ENCODE peak calls at places on chromosomes 16 and 17, in five cellular contexts. One of them, this sample, is unnamed.

GRCh38 chr16:57473176-57473840 is 10.8 kb downstream of the POLR2C start:
- DNase-seq in activated gamma-delta T cell treated with anti-CD3 and anti-CD28 coated beads, Interleukin-2, amount 50 U/mL, for 16 hours: no peak
- DNase-seq in NAMALWA: no peak
- DNase-seq in neural crest cell: no peak
- DNase-seq in D721Med: no peak
- DNase-seq in this sample: no peak

GRCh38 chr17:75697651-75698291 is 23.5 kb upstream of the ITGB4 start:
- DNase-seq in activated gamma-delta T cell treated with anti-CD3 and anti-CD28 coated beads, Interleukin-2, amount 50 U/mL, for 16 hours: no peak
- DNase-seq in NAMALWA: no peak
- DNase-seq in neural crest cell: peak
- DNase-seq in D721Med: peak
- DNase-seq in this sample: no peak

GRCh38 chr16:83689385-83689831 is 118.4 kb upstream of the HSBP1 start:
- DNase-seq in activated gamma-delta T cell treated with anti-CD3 and anti-CD28 coated beads, Interleukin-2, amount 50 U/mL, for 16 hours: no peak
- DNase-seq in NAMALWA: no peak
- DNase-seq in neural crest cell: no peak
- DNase-seq in D721Med: no peak
- DNase-seq in this sample: peak

GRCh38 chr17:35345445-35345925 is 27.9 kb downstream of the SLFN11 start:
- DNase-seq in activated gamma-delta T cell treated with anti-CD3 and anti-CD28 coated beads, Interleukin-2, amount 50 U/mL, for 16 hours: no peak
- DNase-seq in NAMALWA: no peak
- DNase-seq in neural crest cell: no peak
- DNase-seq in D721Med: no peak
- DNase-seq in this sample: no peak

GRCh38 chr17:63082273-63082861 is 116.3 kb downstream of the TANC2 start:
- DNase-seq in activated gamma-delta T cell treated with anti-CD3 and anti-CD28 coated beads, Interleukin-2, amount 50 U/mL, for 16 hours: no peak
- DNase-seq in NAMALWA: peak
- DNase-seq in neural crest cell: no peak
- DNase-seq in D721Med: no peak
- DNase-seq in this sample: peak

GRCh38 chr17:49259663-49260010 is 29.1 kb upstream of the PHOSPHO1 start:
- DNase-seq in activated gamma-delta T cell treated with anti-CD3 and anti-CD28 coated beads, Interleukin-2, amount 50 U/mL, for 16 hours: no peak
- DNase-seq in NAMALWA: no peak
- DNase-seq in neural crest cell: no peak
- DNase-seq in D721Med: no peak
- DNase-seq in this sample: no peak

GRCh38 chr17:17872468-17873345 is 35.9 kb upstream of the SREBF1 start:
- DNase-seq in activated gamma-delta T cell treated with anti-CD3 and anti-CD28 coated beads, Interleukin-2, amount 50 U/mL, for 16 hours: no peak
- DNase-seq in NAMALWA: no peak
- DNase-seq in neural crest cell: no peak
- DNase-seq in D721Med: no peak
- DNase-seq in this sample: peak

GRCh38 chr17:20066253-20066652 is 57.1 kb downstream of the SPECC1 start:
- DNase-seq in activated gamma-delta T cell treated with anti-CD3 and anti-CD28 coated beads, Interleukin-2, amount 50 U/mL, for 16 hours: no peak
- DNase-seq in NAMALWA: no peak
- DNase-seq in neural crest cell: no peak
- DNase-seq in D721Med: no peak
- DNase-seq in this sample: peak

GRCh38 chr17:73536700-73537680 is 107.3 kb downstream of the SDK2 start:
- DNase-seq in activated gamma-delta T cell treated with anti-CD3 and anti-CD28 coated beads, Interleukin-2, amount 50 U/mL, for 16 hours: no peak
- DNase-seq in NAMALWA: no peak
- DNase-seq in neural crest cell: peak
- DNase-seq in D721Med: peak
- DNase-seq in this sample: no peak

GRCh38 chr17:79836952-79837887 is 2.0 kb downstream of the CBX4 start:
- DNase-seq in activated gamma-delta T cell treated with anti-CD3 and anti-CD28 coated beads, Interleukin-2, amount 50 U/mL, for 16 hours: peak
- DNase-seq in NAMALWA: peak
- DNase-seq in neural crest cell: peak
- DNase-seq in D721Med: no peak
- DNase-seq in this sample: peak

GRCh38 chr17:49013311-49014205 is 16.4 kb downstream of the IGF2BP1 start:
- DNase-seq in activated gamma-delta T cell treated with anti-CD3 and anti-CD28 coated beads, Interleukin-2, amount 50 U/mL, for 16 hours: no peak
- DNase-seq in NAMALWA: no peak
- DNase-seq in neural crest cell: peak
- DNase-seq in D721Med: no peak
- DNase-seq in this sample: no peak

GRCh38 chr16:89325861-89326471 is 108.5 kb downstream of the ZNF778 start:
- DNase-seq in activated gamma-delta T cell treated with anti-CD3 and anti-CD28 coated beads, Interleukin-2, amount 50 U/mL, for 16 hours: no peak
- DNase-seq in NAMALWA: peak
- DNase-seq in neural crest cell: no peak
- DNase-seq in D721Med: no peak
- DNase-seq in this sample: peak

GRCh38 chr17:73371285-73371684 is 59.5 kb upstream of the CDC42EP4 start:
- DNase-seq in activated gamma-delta T cell treated with anti-CD3 and anti-CD28 coated beads, Interleukin-2, amount 50 U/mL, for 16 hours: no peak
- DNase-seq in NAMALWA: no peak
- DNase-seq in neural crest cell: no peak
- DNase-seq in D721Med: no peak
- DNase-seq in this sample: peak

GRCh38 chr16:56425439-56425832 is at the start of gene AMFR:
- DNase-seq in activated gamma-delta T cell treated with anti-CD3 and anti-CD28 coated beads, Interleukin-2, amount 50 U/mL, for 16 hours: peak
- DNase-seq in NAMALWA: peak
- DNase-seq in neural crest cell: peak
- DNase-seq in D721Med: no peak
- DNase-seq in this sample: peak

GRCh38 chr16:27067138-27067537 is 411 bp downstream of the C16orf82 start:
- DNase-seq in activated gamma-delta T cell treated with anti-CD3 and anti-CD28 coated beads, Interleukin-2, amount 50 U/mL, for 16 hours: no peak
- DNase-seq in NAMALWA: no peak
- DNase-seq in neural crest cell: peak
- DNase-seq in D721Med: no peak
- DNase-seq in this sample: no peak

GRCh38 chr16:16033208-16033717 is 83.8 kb downstream of the ABCC1 start:
- DNase-seq in activated gamma-delta T cell treated with anti-CD3 and anti-CD28 coated beads, Interleukin-2, amount 50 U/mL, for 16 hours: no peak
- DNase-seq in NAMALWA: no peak
- DNase-seq in neural crest cell: no peak
- DNase-seq in D721Med: no peak
- DNase-seq in this sample: no peak

GRCh38 chr16:62760398-62760797 is 724.2 kb upstream of the CDH8 start:
- DNase-seq in activated gamma-delta T cell treated with anti-CD3 and anti-CD28 coated beads, Interleukin-2, amount 50 U/mL, for 16 hours: no peak
- DNase-seq in NAMALWA: no peak
- DNase-seq in neural crest cell: no peak
- DNase-seq in D721Med: no peak
- DNase-seq in this sample: no peak

GRCh38 chr17:1423456-1424135 is 23.6 kb upstream of the YWHAE start:
- DNase-seq in activated gamma-delta T cell treated with anti-CD3 and anti-CD28 coated beads, Interleukin-2, amount 50 U/mL, for 16 hours: no peak
- DNase-seq in NAMALWA: no peak
- DNase-seq in neural crest cell: no peak
- DNase-seq in D721Med: no peak
- DNase-seq in this sample: no peak

GRCh38 chr16:56600398-56600999 is 7.9 kb upstream of the MT2A start:
- DNase-seq in activated gamma-delta T cell treated with anti-CD3 and anti-CD28 coated beads, Interleukin-2, amount 50 U/mL, for 16 hours: no peak
- DNase-seq in NAMALWA: peak
- DNase-seq in neural crest cell: peak
- DNase-seq in D721Med: no peak
- DNase-seq in this sample: peak

GRCh38 chr17:72346306-72346705 is 225.5 kb downstream of the SOX9 start:
- DNase-seq in activated gamma-delta T cell treated with anti-CD3 and anti-CD28 coated beads, Interleukin-2, amount 50 U/mL, for 16 hours: no peak
- DNase-seq in NAMALWA: no peak
- DNase-seq in neural crest cell: no peak
- DNase-seq in D721Med: no peak
- DNase-seq in this sample: no peak

GRCh38 chr16:2841606-2842339 is 11.7 kb downstream of the ZG16B start:
- DNase-seq in activated gamma-delta T cell treated with anti-CD3 and anti-CD28 coated beads, Interleukin-2, amount 50 U/mL, for 16 hours: peak
- DNase-seq in NAMALWA: no peak
- DNase-seq in neural crest cell: no peak
- DNase-seq in D721Med: no peak
- DNase-seq in this sample: no peak

GRCh38 chr16:50683689-50684374 is 2.7 kb upstream of the SNX20 start:
- DNase-seq in activated gamma-delta T cell treated with anti-CD3 and anti-CD28 coated beads, Interleukin-2, amount 50 U/mL, for 16 hours: peak
- DNase-seq in NAMALWA: peak
- DNase-seq in neural crest cell: no peak
- DNase-seq in D721Med: no peak
- DNase-seq in this sample: no peak

GRCh38 chr17:81336930-81337325 is 41.8 kb upstream of the SLC38A10 start:
- DNase-seq in activated gamma-delta T cell treated with anti-CD3 and anti-CD28 coated beads, Interleukin-2, amount 50 U/mL, for 16 hours: no peak
- DNase-seq in NAMALWA: no peak
- DNase-seq in neural crest cell: no peak
- DNase-seq in D721Med: no peak
- DNase-seq in this sample: no peak